ENCODE peak calls at places on chromosomes 12 and 14, in six cellular contexts. S is stimulated activated CD4-positive, alpha-beta T cell treated with anti-CD3 and anti-CD28 coated beads, Interleukin-12 subunit alpha, Interleukin-12 subunit beta, amount 100 ng/mL, for 48 hours; D is lung; M is right cardiac atrium; X is WTC11; H is activated T-helper 1 cell treated with anti-CD3 and anti-CD28 coated beads, Interleukin-2, amount 50 U/mL, for 16 hours. G is an unnamed sample.

GRCh38 chr12:60421741-60422140 is 825.9 kb downstream of the SLC16A7 start:
- DNase-seq in S (no peak), D (no peak), M (no peak), X (no peak), H (no peak), G (no peak)

GRCh38 chr12:95976416-95976832 is 19.7 kb downstream of the HAL start:
- DNase-seq in S (no peak), D (no peak), M (no peak), X (no peak), H (no peak), G (no peak)

GRCh38 chr14:22432348-22432976 is 156.6 kb downstream of the DAD1 start:
- DNase-seq in S (no peak), D (peak; percentile 51), M (no peak), X (no peak), H (no peak), G (peak; percentile 95)

GRCh38 chr12:7144414-7145120 is 14.4 kb downstream of the CLSTN3 start:
- DNase-seq in S (no peak), D (no peak), M (no peak), X (no peak), H (no peak), G (no peak)

GRCh38 chr12:95169368-95169767 is 47.9 kb downstream of the FGD6 start:
- DNase-seq in S (no peak), D (no peak), M (no peak), X (no peak), H (no peak), G (peak; percentile 65)

GRCh38 chr12:96157427-96157826 is 36.7 kb upstream of the ELK3 start:
- DNase-seq in S (no peak), D (no peak), M (no peak), X (no peak), H (no peak), G (no peak)

GRCh38 chr12:100528471-100529139 is 44.9 kb upstream of the GAS2L3 start:
- DNase-seq in S (no peak), D (no peak), M (no peak), X (no peak), H (no peak), G (no peak)

GRCh38 chr14:97280526-97280925 is 483.3 kb downstream of the VRK1 start:
- DNase-seq in S (no peak), D (no peak), M (no peak), X (no peak), H (no peak), G (peak; percentile 38)

GRCh38 chr14:25250516-25250915 is 200.6 kb upstream of the STXBP6 start:
- DNase-seq in S (no peak), D (no peak), M (no peak), X (no peak), H (no peak), G (no peak)

GRCh38 chr12:15979096-15980091 is 68.3 kb downstream of the DERA start:
- DNase-seq in S (no peak), D (no peak), M (no peak), X (peak; percentile 53), H (no peak), G (peak; percentile 62)

GRCh38 chr12:58695263-58695662 is 225.0 kb downstream of the LRIG3 start:
- DNase-seq in S (no peak), D (no peak), M (no peak), X (no peak), H (no peak), G (no peak)

GRCh38 chr12:114339626-114340025 is 66.3 kb downstream of the TBX5 start:
- DNase-seq in S (no peak), D (no peak), M (no peak), X (no peak), H (no peak), G (no peak)

GRCh38 chr14:68834816-68835215 is 41.9 kb upstream of the ZFP36L1 start:
- DNase-seq in S (no peak), D (no peak), M (no peak), X (no peak), H (no peak), G (no peak)

GRCh38 chr12:16285586-16285985 is 8.1 kb upstream of the SLC15A5 start:
- DNase-seq in S (no peak), D (no peak), M (no peak), X (no peak), H (no peak), G (no peak)

GRCh38 chr12:101004891-101005290 is 205.1 kb downstream of the SLC5A8 start:
- DNase-seq in S (no peak), D (no peak), M (no peak), X (no peak), H (no peak), G (peak; percentile 40)

GRCh38 chr12:46676396-46676795 is 149.4 kb downstream of the SLC38A4 start:
- DNase-seq in S (no peak), D (no peak), M (no peak), X (no peak), H (no peak), G (no peak)

GRCh38 chr12:132313182-132313581 is 16.2 kb downstream of the GALNT9 start:
- DNase-seq in S (no peak), D (no peak), M (peak; percentile 1), X (no peak), H (no peak), G (no peak)

GRCh38 chr12:88578821-88579518 is 1.3 kb downstream of the KITLG start:
- DNase-seq in S (no peak), D (peak; percentile 53), M (no peak), X (peak; percentile 32), H (no peak), G (no peak)

G was measured in retinal pigment epithelial cell.